ENCODE peak calls at places on chromosome 21, in five cellular contexts. V is IMR-90, F is tibial nerve, L is right cardiac atrium, A is pancreas. P is an unnamed sample.

GRCh38 chr21:28336299-28336698 is 656.4 kb downstream of the LTN1 start:
- DNase-seq in F (no peak), A (peak), V (peak), L (no peak), P (no peak)

GRCh38 chr21:31524140-31524539 is 135.4 kb upstream of the SOD1 start:
- DNase-seq in A (no peak), V (no peak), F (no peak), L (no peak), P (no peak)

GRCh38 chr21:45516071-45516670 is 26.1 kb downstream of the SLC19A1 start:
- DNase-seq in V (no peak), L (peak), A (no peak), F (no peak), P (peak)

GRCh38 chr21:33374080-33374873 is 28.9 kb upstream of the IFNGR2 start:
- DNase-seq in L (peak), V (peak), F (no peak), A (peak), P (peak)

GRCh38 chr21:46118871-46119564 is 21.1 kb downstream of the COL6A2 start:
- DNase-seq in L (peak), F (peak), A (peak), V (no peak), P (peak)

GRCh38 chr21:46181953-46182547 is 2.2 kb downstream of the SPATC1L start:
- DNase-seq in F (no peak), A (no peak), V (no peak), L (no peak), P (no peak)

GRCh38 chr21:42300956-42301355 is 14.3 kb downstream of the TFF3 start:
- DNase-seq in F (no peak), A (no peak), L (no peak), V (no peak), P (no peak)

GRCh38 chr21:45576838-45577737 is 34.8 kb upstream of the SLC19A1 start:
- DNase-seq in F (no peak), L (no peak), A (no peak), V (no peak), P (peak)

GRCh38 chr21:41425954-41426655 is at the start of gene MX1:
- DNase-seq in A (peak), L (peak), V (peak), F (peak), P (peak)

GRCh38 chr21:46585191-46585953 is 19.5 kb downstream of the S100B start:
- DNase-seq in V (no peak), F (no peak), L (no peak), A (no peak), P (no peak)

GRCh38 chr21:46229923-46230260 is 1.3 kb upstream of the LSS start:
- DNase-seq in V (no peak), A (no peak), F (no peak), L (no peak), P (no peak)

GRCh38 chr21:17270234-17270633 is 242.6 kb upstream of the CXADR start:
- DNase-seq in F (peak), L (peak), V (peak), A (no peak), P (no peak)

GRCh38 chr21:37700641-37701202 is 215.5 kb downstream of the KCNJ6 start:
- DNase-seq in V (peak), A (peak), L (peak), F (no peak), P (no peak)

GRCh38 chr21:38303300-38303699 is 46.5 kb downstream of the KCNJ15 start:
- DNase-seq in L (peak), A (no peak), F (peak), V (peak), P (peak)

GRCh38 chr21:46545363-46545762 is 59.5 kb downstream of the S100B start:
- DNase-seq in F (no peak), L (no peak), V (peak), A (no peak), P (no peak)

GRCh38 chr21:16587671-16588379 is 858.0 kb downstream of the USP25 start:
- DNase-seq in A (no peak), V (peak), L (peak), F (no peak), P (peak)

GRCh38 chr21:42499430-42500106 is 3.5 kb upstream of the RSPH1 start:
- DNase-seq in F (no peak), L (no peak), V (no peak), A (no peak), P (peak)

GRCh38 chr21:16633851-16634521 is 878.9 kb upstream of the CXADR start:
- DNase-seq in V (no peak), F (no peak), A (no peak), L (no peak), P (no peak)

GRCh38 chr21:39736716-39737115 is 8.3 kb upstream of the IGSF5 start:
- DNase-seq in V (no peak), A (no peak), L (no peak), F (no peak), P (no peak)
- H3K27ac ChIP-seq in V (no peak), A (no peak), L (no peak), F (no peak), P (no peak)

DNA sequence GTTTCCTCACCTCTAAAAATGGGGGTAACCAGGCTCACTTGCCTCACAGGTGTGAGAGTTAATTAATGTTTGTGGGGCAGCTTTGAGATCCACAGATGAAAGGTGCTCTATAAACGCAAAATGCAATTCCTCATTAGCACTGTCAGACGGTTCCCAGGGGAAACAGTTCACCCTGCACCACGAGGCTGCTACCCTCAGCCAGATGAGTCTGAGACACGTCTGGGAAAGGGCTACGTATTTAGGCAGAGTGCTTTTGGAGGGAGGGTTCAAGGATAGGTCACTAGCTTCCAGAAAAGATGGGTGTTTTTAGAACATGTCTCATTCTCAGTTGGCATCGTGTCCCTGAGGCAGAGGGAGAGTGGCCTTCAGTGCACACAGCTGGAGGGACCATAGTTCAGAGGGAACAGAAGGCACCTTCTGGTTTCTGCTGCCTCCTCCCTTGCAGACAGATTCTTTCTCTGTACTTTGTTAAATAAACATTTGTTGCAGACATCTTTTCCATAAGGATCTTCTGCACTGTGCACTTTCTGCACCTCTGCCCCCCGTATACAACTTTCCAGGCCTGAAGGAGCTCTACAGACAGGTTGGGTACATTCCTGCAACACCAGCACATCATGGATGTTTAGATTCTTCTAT is 139.9 kb downstream of the CLIC6 start:
- DNase-seq in A (no peak), V (peak), L (no peak), F (no peak), P (no peak)
- H3K4me3 ChIP-seq in A (no peak), V (no peak), L (no peak), F (no peak), P (no peak)

DNA sequence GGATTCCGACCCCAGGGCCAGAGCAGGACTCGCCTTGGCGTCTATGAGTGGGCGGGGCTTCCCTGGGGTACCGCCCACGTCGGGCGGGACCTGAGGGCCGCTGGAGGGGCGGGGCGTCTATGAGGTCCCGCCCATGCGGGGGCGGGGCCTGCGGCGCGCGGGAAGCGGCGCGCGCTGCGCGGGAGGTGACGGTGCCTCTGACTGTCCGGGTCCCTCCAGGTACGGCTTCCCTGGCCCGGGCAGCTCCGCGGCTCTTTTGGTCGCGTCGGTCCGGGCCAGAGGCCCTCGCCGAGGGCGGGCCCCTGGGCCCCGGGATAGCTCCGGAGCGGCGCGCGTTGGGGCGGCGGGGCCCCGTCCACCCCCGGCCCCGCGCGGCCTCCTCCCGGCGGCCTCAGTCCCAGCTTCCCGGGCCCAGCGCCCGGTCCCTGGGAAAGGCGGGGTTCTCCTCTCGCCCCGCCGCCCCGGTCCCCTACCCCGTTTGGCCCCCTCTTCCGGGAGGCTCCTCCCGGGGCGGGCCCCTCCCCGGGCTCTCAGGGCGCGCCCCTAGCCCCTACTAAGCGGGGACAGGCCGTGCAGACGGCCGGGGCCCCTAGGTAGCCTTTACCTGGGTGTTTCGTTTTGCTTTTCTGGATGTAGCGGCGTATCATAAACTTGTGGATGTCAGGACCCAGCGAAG is at the start of gene CHAF1B:
- DNase-seq in V (peak), A (peak), L (peak), F (peak), P (peak)
- H3K27ac ChIP-seq in V (no peak), A (peak), L (no peak), F (peak), P (peak)

GRCh38 chr21:24076179-24076578 is 1531.1 kb downstream of the MRPL39 start:
- DNase-seq in A (no peak), V (peak), L (no peak), F (no peak), P (no peak)
- H3K4me3 ChIP-seq in A (no peak), V (no peak), L (no peak), F (no peak), P (no peak)

GRCh38 chr21:43827015-43827611 is 37.7 kb downstream of the RRP1 start:
- DNase-seq in F (no peak), A (no peak), L (peak), V (peak), P (no peak)
- H3K27ac ChIP-seq in F (no peak), A (no peak), L (no peak), V (no peak), P (no peak)

DNA sequence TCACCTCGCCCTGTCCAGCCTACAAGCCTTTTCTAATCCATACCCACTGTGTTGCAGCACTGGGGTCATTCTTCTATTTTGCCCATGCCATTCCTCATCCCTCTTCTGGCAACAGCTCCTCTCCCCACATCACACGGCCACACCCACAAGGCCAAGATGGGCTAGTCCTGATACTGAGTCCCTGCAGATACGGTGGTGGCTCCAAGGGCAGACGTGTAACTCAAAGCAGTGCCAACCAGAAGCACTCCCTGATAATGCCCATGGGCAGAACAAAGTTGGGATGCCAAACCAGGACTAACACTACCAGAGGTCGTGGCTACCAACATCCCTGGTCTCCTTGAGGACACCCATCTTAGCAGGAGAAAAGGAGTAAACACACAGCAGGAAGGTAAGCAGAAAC is 64.8 kb downstream of the APP start:
- DNase-seq in A (no peak), F (no peak), V (no peak), L (no peak), P (no peak)
- H3K4me3 ChIP-seq in A (no peak), F (no peak), V (no peak), L (no peak), P (no peak)

GRCh38 chr21:26067836-26068401 is 102.7 kb downstream of the APP start:
- DNase-seq in V (no peak), F (no peak), A (no peak), L (no peak), P (no peak)

GRCh38 chr21:26068776-26069175 is 101.8 kb downstream of the APP start:
- DNase-seq in A (no peak), V (no peak), F (no peak), L (no peak), P (no peak)

GRCh38 chr21:26070121-26070520 is 100.4 kb downstream of the APP start:
- DNase-seq in L (no peak), F (no peak), A (no peak), V (no peak), P (no peak)

GRCh38 chr21:26072891-26073615 is 97.5 kb downstream of the APP start:
- DNase-seq in F (no peak), V (peak), A (no peak), L (no peak), P (no peak)

GRCh38 chr21:26070822-26071425 is 99.6 kb downstream of the APP start:
- DNase-seq in F (no peak), A (peak), V (peak), L (no peak), P (no peak)
- H3K27ac ChIP-seq in F (peak), A (no peak), V (peak), L (no peak), P (no peak)

DNA sequence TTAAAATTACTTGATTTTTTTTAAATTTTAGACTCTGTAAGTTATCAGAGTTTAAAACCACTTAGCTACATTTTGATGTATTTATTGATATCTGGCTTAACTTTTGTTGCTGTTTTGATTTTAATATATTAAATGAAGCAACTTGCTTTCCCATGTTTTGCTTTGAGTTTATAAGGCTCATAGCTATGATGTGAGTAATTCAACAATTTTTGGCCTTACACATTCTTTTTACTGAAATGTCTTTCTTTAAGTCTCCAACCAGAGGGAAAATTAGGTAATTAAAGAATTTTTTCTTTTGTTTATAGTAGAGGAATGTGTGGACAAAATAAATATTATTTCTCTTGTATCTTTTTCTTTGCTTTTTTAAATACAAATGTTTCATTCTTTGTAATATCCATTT is 258.3 kb upstream of the ADAMTS5 start:
- DNase-seq in F (no peak), V (peak), L (no peak), A (no peak), P (no peak)
- H3K4me3 ChIP-seq in F (no peak), V (no peak), L (no peak), A (no peak), P (no peak)

P was measured in tibial artery.